ENCODE peak calls at places on chromosomes 11 and 22, in nine cellular contexts. S is NCI-H748 treated with DMSO at 0.1 percent for 48 hours, H is cardiac muscle cell, Z is right lobe of liver, Y is Calu3, J is nucleus accumbens, D is transverse colon, G is body of pancreas, U is left ventricle myocardium inferior. E is an unnamed sample.
A peak's percentile ranks its signal among the peaks of the same experiment; 100 is the strongest.

GRCh38 chr11:86443415-86443814 is 68.7 kb downstream of the CCDC81 start:
- DNase-seq in S (no peak), H (no peak), Z (no peak), Y (no peak), J (no peak), D (no peak), G (no peak), U (no peak), E (no peak)

GRCh38 chr11:128246364-128247234 is 340.8 kb downstream of the ETS1 start:
- DNase-seq in S (no peak), H (peak; percentile 17), Z (no peak), Y (no peak), J (no peak), D (no peak), G (peak; percentile 5), U (no peak), E (no peak)

GRCh38 chr11:75626692-75627536 is 41.9 kb downstream of the MAP6 start:
- DNase-seq in S (peak; percentile 30), H (no peak), Z (no peak), Y (no peak), J (no peak), D (no peak), G (no peak), U (no peak), E (no peak)

GRCh38 chr11:63999349-64000025 is 13.2 kb downstream of the OTUB1 start:
- DNase-seq in S (peak; percentile 11), H (peak; percentile 74), Z (no peak), Y (no peak), J (peak; percentile 30), D (peak; percentile 50), G (peak; percentile 45), U (peak; percentile 53), E (no peak)

GRCh38 chr11:65432686-65433582 is 10.3 kb downstream of the NEAT1 start:
- DNase-seq in S (peak; percentile 18), H (peak; percentile 38), Z (no peak), Y (no peak), J (no peak), D (peak; percentile 3), G (no peak), U (no peak), E (no peak)

GRCh38 chr11:106446961-106447360 is 369.5 kb downstream of the AASDHPPT start:
- DNase-seq in S (no peak), H (no peak), Z (no peak), Y (no peak), J (peak; percentile 2), D (no peak), G (no peak), U (no peak), E (no peak)

GRCh38 chr11:76512851-76513653 is 68.2 kb downstream of the EMSY start:
- DNase-seq in S (no peak), H (peak; percentile 29), Z (no peak), Y (no peak), J (no peak), D (no peak), G (no peak), U (no peak), E (no peak)

GRCh38 chr11:110830344-110831141 is 118.3 kb upstream of the ARHGAP20 start:
- DNase-seq in S (no peak), H (no peak), Z (no peak), Y (no peak), J (no peak), D (no peak), G (no peak), U (no peak), E (no peak)

GRCh38 chr22:37680191-37680851 is 4.9 kb downstream of the LGALS1 start:
- DNase-seq in S (no peak), H (no peak), Z (no peak), Y (no peak), J (no peak), D (no peak), G (no peak), U (no peak), E (no peak)

GRCh38 chr22:40220316-40221054 is 42.8 kb downstream of the TNRC6B start:
- DNase-seq in S (no peak), H (no peak), Z (no peak), Y (no peak), J (no peak), D (no peak), G (no peak), U (no peak), E (no peak)

GRCh38 chr11:65077466-65077865 is 6.4 kb downstream of the CDCA5 start:
- DNase-seq in S (no peak), H (peak; percentile 27), Z (no peak), Y (no peak), J (no peak), D (no peak), G (no peak), U (no peak), E (no peak)

GRCh38 chr11:59551651-59552521 is 40.5 kb downstream of the OR4D9 start:
- DNase-seq in S (peak; percentile 16), H (peak; percentile 39), Z (no peak), Y (no peak), J (peak; percentile 33), D (no peak), G (peak; percentile 37), U (no peak), E (peak; percentile 52)

GRCh38 chr11:115241899-115242298 is 262.3 kb downstream of the CADM1 start:
- DNase-seq in S (no peak), H (no peak), Z (no peak), Y (no peak), J (no peak), D (no peak), G (no peak), U (no peak), E (no peak)

GRCh38 chr11:69447786-69448185 is 33.7 kb upstream of the LINC01488 start:
- DNase-seq in S (no peak), H (no peak), Z (peak; percentile 30), Y (peak; percentile 54), J (no peak), D (no peak), G (peak; percentile 21), U (peak; percentile 8), E (no peak)

GRCh38 chr11:130819561-130819960 is 96.7 kb downstream of the SNX19 start:
- DNase-seq in S (no peak), H (no peak), Z (no peak), Y (no peak), J (no peak), D (no peak), G (no peak), U (no peak), E (no peak)

GRCh38 chr11:81569999-81570398 is 1163.7 kb downstream of the FAM181B start:
- DNase-seq in S (no peak), H (no peak), Z (no peak), Y (no peak), J (no peak), D (no peak), G (no peak), U (no peak), E (no peak)

GRCh38 chr22:46072030-46072881 is 78.1 kb upstream of the PPARA start:
- DNase-seq in S (peak; percentile 11), H (no peak), Z (peak; percentile 89), Y (peak; percentile 60), J (no peak), D (peak; percentile 84), G (peak; percentile 68), U (peak; percentile 75), E (no peak)

GRCh38 chr22:41699264-41700104 is at the start of gene MEI1:
- DNase-seq in S (no peak), H (no peak), Z (peak; percentile 87), Y (no peak), J (peak; percentile 71), D (peak; percentile 85), G (peak; percentile 89), U (peak; percentile 87), E (peak; percentile 75)